ENCODE peak calls at places on chromosomes 13 and 19, in six cellular contexts. One of them, this sample, is unnamed.

GRCh38 chr13:47892374-47892773 is 108.7 kb downstream of the SUCLA2 start:
- DNase-seq in left cardiac atrium: no peak
- DNase-seq in small intestine: no peak
- DNase-seq in T-cell: no peak
- DNase-seq in upper lobe of right lung: no peak
- DNase-seq in IMR-90: no peak
- DNase-seq in this sample: no peak

GRCh38 chr13:46124531-46124966 is 19.7 kb upstream of the CPB2 start:
- DNase-seq in left cardiac atrium: no peak
- DNase-seq in small intestine: no peak
- DNase-seq in T-cell: no peak
- DNase-seq in upper lobe of right lung: peak; percentile 67
- DNase-seq in IMR-90: no peak
- DNase-seq in this sample: no peak

GRCh38 chr19:1911098-1911497 is 5.9 kb downstream of the ADAT3 start:
- DNase-seq in left cardiac atrium: no peak
- DNase-seq in small intestine: no peak
- DNase-seq in T-cell: no peak
- DNase-seq in upper lobe of right lung: no peak
- DNase-seq in IMR-90: no peak
- DNase-seq in this sample: no peak

GRCh38 chr13:67097856-67098255 is 132.3 kb downstream of the PCDH9 start:
- DNase-seq in left cardiac atrium: no peak
- DNase-seq in small intestine: no peak
- DNase-seq in T-cell: no peak
- DNase-seq in upper lobe of right lung: no peak
- DNase-seq in IMR-90: no peak
- DNase-seq in this sample: no peak

GRCh38 chr19:38285567-38285966 is 18.5 kb upstream of the C19orf33 start:
- DNase-seq in left cardiac atrium: no peak
- DNase-seq in small intestine: no peak
- DNase-seq in T-cell: no peak
- DNase-seq in upper lobe of right lung: no peak
- DNase-seq in IMR-90: peak; percentile 62
- DNase-seq in this sample: no peak

GRCh38 chr13:45219123-45219891 is 18.5 kb upstream of the KCTD4 start:
- DNase-seq in left cardiac atrium: no peak
- DNase-seq in small intestine: peak; percentile 87
- DNase-seq in T-cell: no peak
- DNase-seq in upper lobe of right lung: no peak
- DNase-seq in IMR-90: no peak
- DNase-seq in this sample: no peak

GRCh38 chr13:97342136-97342535 is 91.8 kb upstream of the RAP2A start:
- DNase-seq in left cardiac atrium: no peak
- DNase-seq in small intestine: no peak
- DNase-seq in T-cell: no peak
- DNase-seq in upper lobe of right lung: no peak
- DNase-seq in IMR-90: no peak
- DNase-seq in this sample: no peak

GRCh38 chr19:7401694-7402093 is 53.0 kb downstream of the ARHGEF18 start:
- DNase-seq in left cardiac atrium: no peak
- DNase-seq in small intestine: no peak
- DNase-seq in T-cell: no peak
- DNase-seq in upper lobe of right lung: no peak
- DNase-seq in IMR-90: no peak
- DNase-seq in this sample: no peak

GRCh38 chr13:20258963-20259288 is 26.8 kb upstream of the GJB6 start:
- DNase-seq in left cardiac atrium: no peak
- DNase-seq in small intestine: no peak
- DNase-seq in T-cell: no peak
- DNase-seq in upper lobe of right lung: no peak
- DNase-seq in IMR-90: no peak
- DNase-seq in this sample: no peak

GRCh38 chr13:72194531-72194930 is 327.5 kb upstream of the DACH1 start:
- DNase-seq in left cardiac atrium: no peak
- DNase-seq in small intestine: peak; percentile 48
- DNase-seq in T-cell: no peak
- DNase-seq in upper lobe of right lung: no peak
- DNase-seq in IMR-90: no peak
- DNase-seq in this sample: no peak

GRCh38 chr13:31051999-31052398 is 109.7 kb downstream of the HSPH1 start:
- DNase-seq in left cardiac atrium: no peak
- DNase-seq in small intestine: no peak
- DNase-seq in T-cell: no peak
- DNase-seq in upper lobe of right lung: no peak
- DNase-seq in IMR-90: peak; percentile 8
- DNase-seq in this sample: no peak

GRCh38 chr13:35888327-35888940 is 242.7 kb downstream of the DCLK1 start:
- DNase-seq in left cardiac atrium: no peak
- DNase-seq in small intestine: no peak
- DNase-seq in T-cell: no peak
- DNase-seq in upper lobe of right lung: no peak
- DNase-seq in IMR-90: peak; percentile 18
- DNase-seq in this sample: no peak

GRCh38 chr19:14114854-14115253 is 2.7 kb downstream of the PRKACA start:
- DNase-seq in left cardiac atrium: no peak
- DNase-seq in small intestine: peak; percentile 41
- DNase-seq in T-cell: peak; percentile 21
- DNase-seq in upper lobe of right lung: peak; percentile 80
- DNase-seq in IMR-90: no peak
- DNase-seq in this sample: no peak

GRCh38 chr19:1069009-1069779 is 2.2 kb downstream of the ARHGAP45 start:
- DNase-seq in left cardiac atrium: peak; percentile 79
- DNase-seq in small intestine: no peak
- DNase-seq in T-cell: peak; percentile 83
- DNase-seq in upper lobe of right lung: peak; percentile 92
- DNase-seq in IMR-90: no peak
- DNase-seq in this sample: peak; percentile 2

GRCh38 chr19:4713384-4713951 is 10.2 kb downstream of the DPP9 start:
- DNase-seq in left cardiac atrium: peak; percentile 83
- DNase-seq in small intestine: peak; percentile 86
- DNase-seq in T-cell: no peak
- DNase-seq in upper lobe of right lung: peak; percentile 76
- DNase-seq in IMR-90: peak; percentile 97
- DNase-seq in this sample: no peak

GRCh38 chr13:64675256-64675892 is 2554.8 kb downstream of the PCDH9 start:
- DNase-seq in left cardiac atrium: no peak
- DNase-seq in small intestine: no peak
- DNase-seq in T-cell: no peak
- DNase-seq in upper lobe of right lung: no peak
- DNase-seq in IMR-90: peak; percentile 77
- DNase-seq in this sample: no peak

GRCh38 chr19:2374808-2375207 is 14.7 kb downstream of the TMPRSS9 start:
- DNase-seq in left cardiac atrium: no peak
- DNase-seq in small intestine: no peak
- DNase-seq in T-cell: no peak
- DNase-seq in upper lobe of right lung: no peak
- DNase-seq in IMR-90: no peak
- DNase-seq in this sample: no peak

GRCh38 chr19:657611-658010 is 5.4 kb downstream of the RNF126 start:
- DNase-seq in left cardiac atrium: no peak
- DNase-seq in small intestine: no peak
- DNase-seq in T-cell: no peak
- DNase-seq in upper lobe of right lung: no peak
- DNase-seq in IMR-90: no peak
- DNase-seq in this sample: no peak

GRCh38 chr19:24159707-24160106 is 72.7 kb downstream of the ZNF254 start:
- DNase-seq in left cardiac atrium: no peak
- DNase-seq in small intestine: peak; percentile 5
- DNase-seq in T-cell: no peak
- DNase-seq in upper lobe of right lung: no peak
- DNase-seq in IMR-90: peak; percentile 17
- DNase-seq in this sample: no peak

GRCh38 chr19:18317998-18318800 is 4.7 kb downstream of the LSM4 start:
- DNase-seq in left cardiac atrium: peak; percentile 70
- DNase-seq in small intestine: peak; percentile 65
- DNase-seq in T-cell: peak; percentile 45
- DNase-seq in upper lobe of right lung: no peak
- DNase-seq in IMR-90: no peak
- DNase-seq in this sample: no peak

GRCh38 chr13:33649212-33649917 is 168.6 kb upstream of the RFC3 start:
- DNase-seq in left cardiac atrium: no peak
- DNase-seq in small intestine: no peak
- DNase-seq in T-cell: no peak
- DNase-seq in upper lobe of right lung: no peak
- DNase-seq in IMR-90: peak; percentile 6
- DNase-seq in this sample: no peak

GRCh38 chr19:7516281-7516862 is 469 bp downstream of the ZNF358 start:
- DNase-seq in left cardiac atrium: no peak
- DNase-seq in small intestine: no peak
- DNase-seq in T-cell: no peak
- DNase-seq in upper lobe of right lung: no peak
- DNase-seq in IMR-90: no peak
- DNase-seq in this sample: no peak

GRCh38 chr19:6472713-6473112 is 8.6 kb downstream of the CRB3 start:
- DNase-seq in left cardiac atrium: no peak
- DNase-seq in small intestine: no peak
- DNase-seq in T-cell: no peak
- DNase-seq in upper lobe of right lung: no peak
- DNase-seq in IMR-90: no peak
- DNase-seq in this sample: no peak

GRCh38 chr13:89550842-89551422 is 1796.6 kb upstream of the MIR17HG start:
- DNase-seq in left cardiac atrium: no peak
- DNase-seq in small intestine: no peak
- DNase-seq in T-cell: no peak
- DNase-seq in upper lobe of right lung: no peak
- DNase-seq in IMR-90: no peak
- DNase-seq in this sample: no peak

This sample was measured in C1 segment of cervical spinal cord.